ENCODE peak calls at places on chromosome 12, in seven cellular contexts. J is heart right ventricle; G is K562; H is effector memory CD4-positive, alpha-beta T cell; N is Kasumi-1; E is right lobe of liver; P is GM04504. Y is an unnamed sample.

GRCh38 chr12:49233842-49234526 is 30.9 kb upstream of the TUBA1C start:
- DNase-seq in J (peak), G (peak), H (no peak), N (peak), E (peak), P (no peak), Y (peak)

GRCh38 chr12:75978677-75979076 is 52.9 kb downstream of the PHLDA1 start:
- DNase-seq in J (no peak), G (no peak), H (no peak), N (no peak), E (no peak), P (no peak), Y (no peak)

GRCh38 chr12:11834104-11834812 is 184.8 kb downstream of the ETV6 start:
- DNase-seq in J (no peak), G (no peak), H (no peak), N (no peak), E (no peak), P (no peak), Y (no peak)

GRCh38 chr12:129530517-129530916 is 373.3 kb downstream of the TMEM132D start:
- DNase-seq in J (no peak), G (no peak), H (no peak), N (no peak), E (no peak), P (no peak), Y (no peak)

GRCh38 chr12:81896771-81897170 is 137.6 kb upstream of the PPFIA2 start:
- DNase-seq in J (no peak), G (no peak), H (no peak), N (no peak), E (no peak), P (no peak), Y (no peak)

GRCh38 chr12:6426882-6427671 is 17.7 kb upstream of the CD27 start:
- DNase-seq in J (no peak), G (peak), H (peak), N (no peak), E (peak), P (no peak), Y (peak)

GRCh38 chr12:98224584-98225221 is 290.7 kb upstream of the TMPO start:
- DNase-seq in J (no peak), G (no peak), H (no peak), N (no peak), E (no peak), P (no peak), Y (no peak)

GRCh38 chr12:65164774-65165173 is 4.6 kb upstream of the LEMD3 start:
- DNase-seq in J (no peak), G (no peak), H (no peak), N (no peak), E (no peak), P (no peak), Y (no peak)

GRCh38 chr12:54027442-54027786 is 826 bp upstream of the HOXC6 start:
- DNase-seq in J (no peak), G (no peak), H (no peak), N (no peak), E (no peak), P (no peak), Y (no peak)

GRCh38 chr12:22971771-22972191 is 346.8 kb downstream of the ETNK1 start:
- DNase-seq in J (no peak), G (no peak), H (no peak), N (no peak), E (no peak), P (peak), Y (no peak)

GRCh38 chr12:77973579-77973978 is 142.9 kb downstream of the NAV3 start:
- DNase-seq in J (no peak), G (no peak), H (no peak), N (no peak), E (no peak), P (no peak), Y (no peak)

GRCh38 chr12:11884661-11885060 is 186.1 kb upstream of the BCL2L14 start:
- DNase-seq in J (no peak), G (no peak), H (no peak), N (peak), E (no peak), P (no peak), Y (no peak)

GRCh38 chr12:47704719-47705118 is 1.1 kb downstream of the RPAP3 start:
- DNase-seq in J (no peak), G (no peak), H (no peak), N (no peak), E (no peak), P (no peak), Y (no peak)

GRCh38 chr12:4386756-4387155 is 7.2 kb upstream of the FGF23 start:
- DNase-seq in J (no peak), G (no peak), H (no peak), N (no peak), E (no peak), P (no peak), Y (no peak)

GRCh38 chr12:53252349-53252916 is 15.7 kb upstream of the ESPL1 start:
- DNase-seq in J (peak), G (no peak), H (no peak), N (peak), E (no peak), P (peak), Y (peak)

GRCh38 chr12:97650242-97650641 is 187.6 kb downstream of the RMST start:
- DNase-seq in J (no peak), G (no peak), H (no peak), N (no peak), E (no peak), P (no peak), Y (no peak)

GRCh38 chr12:90621927-90622326 is 333.0 kb downstream of the CCER1 start:
- DNase-seq in J (no peak), G (no peak), H (no peak), N (no peak), E (no peak), P (no peak), Y (no peak)

GRCh38 chr12:10182662-10183061 is 3.8 kb downstream of the TMEM52B start:
- DNase-seq in J (no peak), G (no peak), H (no peak), N (peak), E (no peak), P (peak), Y (no peak)

GRCh38 chr12:51823875-51824565 is 24.5 kb downstream of the FIGNL2 start:
- DNase-seq in J (no peak), G (peak), H (no peak), N (peak), E (no peak), P (no peak), Y (no peak)

GRCh38 chr12:52013626-52014310 is 7.0 kb downstream of the TAMALIN start:
- DNase-seq in J (no peak), G (no peak), H (no peak), N (no peak), E (no peak), P (no peak), Y (no peak)

GRCh38 chr12:131001493-131001892 is 47.8 kb downstream of the ADGRD1 start:
- DNase-seq in J (no peak), G (no peak), H (no peak), N (no peak), E (no peak), P (no peak), Y (no peak)

GRCh38 chr12:49626169-49626835 is 2.9 kb downstream of the PRPF40B start:
- DNase-seq in J (no peak), G (no peak), H (no peak), N (peak), E (no peak), P (no peak), Y (no peak)

GRCh38 chr12:121872546-121873223 is 14.0 kb upstream of the HPD start:
- DNase-seq in J (peak), G (no peak), H (no peak), N (no peak), E (no peak), P (peak), Y (no peak)

GRCh38 chr12:132955933-132956725 is at the start of gene ZNF605:
- DNase-seq in J (peak), G (peak), H (peak), N (peak), E (peak), P (peak), Y (peak)

GRCh38 chr12:100141666-100141997 is 1.0 kb downstream of the BLTP3B start:
- DNase-seq in J (no peak), G (peak), H (no peak), N (peak), E (no peak), P (peak), Y (no peak)

GRCh38 chr12:27635349-27635972 is 60.8 kb upstream of the REP15 start:
- DNase-seq in J (no peak), G (peak), H (no peak), N (peak), E (no peak), P (no peak), Y (no peak)

GRCh38 chr12:53761306-53761705 is 9.5 kb upstream of the CISTR start:
- DNase-seq in J (no peak), G (no peak), H (no peak), N (no peak), E (no peak), P (no peak), Y (no peak)

Y was measured in lower leg skin.